ENCODE peak calls at places on chromosomes 6 and 20, in seven cellular contexts. H is AG10803, U is GM06990, D is colonic mucosa, O is HFFc6, B is endothelial cell, V is astrocyte of the spinal cord. G is an unnamed sample.

GRCh38 chr6:208379-208778 is 83.9 kb upstream of the DUSP22 start:
- DNase-seq in H (no peak), U (no peak), D (no peak), O (no peak), B (no peak), V (no peak), G (no peak)

GRCh38 chr6:54801669-54802068 is 44.9 kb upstream of the FAM83B start:
- DNase-seq in H (peak), U (no peak), D (no peak), O (peak), B (no peak), V (peak), G (peak)

GRCh38 chr20:58986968-58987517 is 6.0 kb downstream of the NELFCD start:
- DNase-seq in H (no peak), U (no peak), D (no peak), O (no peak), B (no peak), V (no peak), G (no peak)

GRCh38 chr6:50734488-50734887 is 21.2 kb downstream of the TFAP2D start:
- DNase-seq in H (no peak), U (no peak), D (no peak), O (no peak), B (no peak), V (no peak), G (no peak)

GRCh38 chr6:47335456-47335855 is 25.8 kb upstream of the TNFRSF21 start:
- DNase-seq in H (no peak), U (no peak), D (no peak), O (no peak), B (no peak), V (no peak), G (no peak)

GRCh38 chr6:43644940-43645612 is at the start of gene RSPH9:
- DNase-seq in H (peak), U (peak), D (peak), O (no peak), B (peak), V (peak), G (no peak)

GRCh38 chr6:37049990-37050853 is 44.8 kb downstream of the FGD2 start:
- DNase-seq in H (no peak), U (peak), D (peak), O (no peak), B (no peak), V (no peak), G (no peak)

GRCh38 chr6:118501816-118502568 is 46.1 kb upstream of the PLN start:
- DNase-seq in H (no peak), U (no peak), D (no peak), O (no peak), B (no peak), V (no peak), G (no peak)

GRCh38 chr6:4727236-4727635 is 49.0 kb upstream of the CDYL start:
- DNase-seq in H (no peak), U (no peak), D (no peak), O (no peak), B (no peak), V (no peak), G (no peak)

GRCh38 chr6:40819182-40819834 is 219.7 kb downstream of the UNC5CL start:
- DNase-seq in H (peak), U (no peak), D (no peak), O (no peak), B (no peak), V (no peak), G (no peak)

GRCh38 chr6:46437671-46438221 is 53.5 kb downstream of the RCAN2 start:
- DNase-seq in H (peak), U (no peak), D (no peak), O (peak), B (no peak), V (peak), G (no peak)

GRCh38 chr6:67094431-67094830 is 1387.4 kb upstream of the EYS start:
- DNase-seq in H (no peak), U (no peak), D (no peak), O (no peak), B (no peak), V (no peak), G (no peak)

GRCh38 chr6:84728602-84729001 is 35.8 kb downstream of the TBX18 start:
- DNase-seq in H (peak), U (no peak), D (no peak), O (peak), B (no peak), V (peak), G (no peak)
- TF ChIP-seq CTCF in H (peak), U (peak), D (no peak), O (peak), B (peak), V (peak), G (peak)

DNA sequence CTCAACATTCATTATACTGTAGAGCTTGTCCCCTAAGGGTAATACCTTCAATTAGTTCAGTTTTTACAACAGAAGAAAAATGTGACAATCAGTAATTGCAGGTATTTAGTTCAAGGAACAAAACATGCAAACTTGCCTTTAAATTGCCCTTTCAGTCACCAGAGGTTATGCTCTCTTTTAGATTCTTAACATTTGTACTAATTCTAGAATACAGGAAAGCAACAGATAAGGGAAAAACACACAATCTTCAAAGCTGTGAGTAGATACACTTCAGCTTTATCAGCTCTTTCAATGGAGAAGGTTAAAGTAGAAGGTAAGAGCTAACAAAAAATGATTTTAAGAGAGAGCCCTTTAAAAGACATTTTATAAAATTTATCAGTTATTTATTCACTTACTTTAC is 173.1 kb downstream of the HS3ST5 start:
- DNase-seq in H (no peak), U (no peak), D (no peak), O (no peak), B (no peak), V (no peak), G (no peak)
- TF ChIP-seq CTCF in H (no peak), U (no peak), D (no peak), O (no peak), B (no peak), V (no peak), G (no peak)

DNA sequence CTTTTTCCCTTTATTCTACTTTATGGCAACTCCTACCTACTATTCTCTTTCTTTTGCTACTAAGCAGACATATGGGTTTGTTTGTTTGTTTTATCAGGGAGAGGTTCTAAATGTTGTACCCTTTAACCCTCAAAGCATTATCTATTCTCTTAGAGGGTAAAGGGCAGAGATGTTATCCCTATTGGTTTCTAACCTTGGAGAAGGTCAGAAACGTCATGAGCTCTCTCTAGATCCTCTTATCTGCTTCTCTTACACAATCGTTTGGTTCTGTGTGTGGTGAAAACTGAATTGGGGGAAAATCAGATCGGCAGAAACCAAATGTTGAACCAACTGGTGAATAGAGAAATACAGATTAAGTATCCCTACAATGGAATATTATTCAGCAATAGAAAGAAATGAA is 6.4 kb upstream of the MPC1 start:
- DNase-seq in H (no peak), U (no peak), D (no peak), O (no peak), B (no peak), V (no peak), G (no peak)
- TF ChIP-seq CTCF in H (no peak), U (no peak), D (no peak), O (no peak), B (no peak), V (no peak), G (no peak)

DNA sequence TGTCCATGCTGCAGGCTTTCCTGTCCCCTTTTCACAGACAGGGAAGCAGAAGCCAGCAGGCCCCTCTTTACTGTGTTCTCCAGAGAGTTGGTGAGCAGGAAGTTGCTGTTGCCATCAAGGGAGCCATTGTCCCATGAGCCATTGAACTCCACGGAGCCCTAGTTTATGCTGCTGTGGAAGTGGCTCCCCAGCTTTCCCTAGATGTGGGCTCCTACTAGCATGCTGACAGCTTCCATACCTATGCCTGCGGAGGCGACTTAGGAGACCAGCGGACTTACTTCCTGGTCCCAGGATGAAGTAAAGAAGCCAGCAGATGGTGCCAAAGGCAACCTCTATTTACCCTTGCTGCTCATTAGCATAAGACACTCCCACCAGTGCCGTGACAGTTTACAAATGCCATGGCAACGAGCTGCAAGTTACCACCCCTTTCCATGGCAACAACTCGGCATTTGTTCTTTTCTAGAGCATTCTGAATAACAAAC is 30.8 kb upstream of the FKBP1A start:
- DNase-seq in H (peak), U (no peak), D (peak), O (peak), B (peak), V (peak), G (peak)
- TF ChIP-seq CTCF in H (no peak), U (peak), D (no peak), O (peak), B (no peak), V (no peak), G (peak)

DNA sequence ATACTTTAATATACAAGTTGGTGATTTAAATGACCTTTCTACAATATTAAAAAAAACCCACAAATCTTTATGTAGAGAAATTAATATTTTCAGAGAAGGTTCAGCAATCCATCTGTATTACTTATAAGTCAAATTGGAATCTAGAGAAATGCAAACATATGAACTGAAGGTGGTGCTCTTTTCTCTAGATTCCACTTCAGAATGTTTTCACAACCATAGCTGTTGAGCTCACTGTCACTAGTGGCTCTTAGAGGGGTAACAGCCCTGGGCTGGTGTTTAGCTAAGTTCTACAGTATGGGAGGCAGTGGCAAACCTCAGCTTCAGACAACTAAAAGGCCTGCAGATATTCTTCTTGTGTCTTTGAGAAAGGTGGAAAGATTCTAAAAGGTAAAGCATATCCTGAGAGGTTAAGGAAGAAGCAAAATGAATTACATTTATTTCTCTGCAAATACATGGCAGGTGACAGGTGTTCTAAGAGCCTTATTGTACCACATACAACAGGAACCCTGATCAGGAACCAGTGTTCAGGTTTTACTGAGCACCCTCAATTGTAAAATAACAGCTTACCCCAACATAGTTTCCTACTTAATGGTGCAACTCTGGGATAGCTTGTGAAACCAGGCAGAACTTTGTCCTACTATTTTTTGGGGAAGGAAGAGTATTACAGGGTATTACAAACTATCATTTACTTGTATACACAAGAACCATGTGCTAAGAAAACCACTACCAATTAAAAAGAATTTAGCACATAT is 56.6 kb upstream of the SAMHD1 start:
- DNase-seq in H (peak), U (no peak), D (no peak), O (peak), B (no peak), V (peak), G (peak)
- TF ChIP-seq CTCF in H (peak), U (peak), D (no peak), O (peak), B (no peak), V (peak), G (peak)

GRCh38 chr20:42083280-42083679 is 465.1 kb upstream of the CHD6 start:
- DNase-seq in H (no peak), U (no peak), D (no peak), O (no peak), B (no peak), V (no peak), G (no peak)

DNA sequence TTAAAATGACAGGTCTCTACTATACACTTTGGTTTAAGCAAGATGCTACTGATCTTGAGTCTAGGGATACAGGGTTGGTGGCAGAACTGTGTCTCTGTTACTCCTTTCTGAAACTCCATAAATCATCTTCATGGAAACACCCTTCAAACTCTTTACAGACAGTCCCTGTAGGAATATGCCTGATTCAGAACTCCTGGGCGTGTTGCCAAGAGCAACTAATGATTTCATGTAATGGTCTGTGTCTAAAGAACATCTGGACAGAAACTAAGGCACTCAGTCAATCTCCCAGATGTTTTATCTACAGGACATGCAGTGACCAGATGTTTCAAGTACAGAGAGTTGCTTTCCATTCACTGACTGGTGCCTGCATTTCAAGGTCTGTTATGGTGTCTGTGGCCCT is 464.4 kb upstream of the CHD6 start:
- DNase-seq in H (no peak), U (no peak), D (peak), O (peak), B (no peak), V (no peak), G (no peak)
- TF ChIP-seq CTCF in H (no peak), U (no peak), D (no peak), O (no peak), B (no peak), V (no peak), G (no peak)

GRCh38 chr6:69180361-69181067 is 545.4 kb downstream of the ADGRB3 start:
- DNase-seq in H (no peak), U (no peak), D (no peak), O (no peak), B (no peak), V (no peak), G (no peak)

GRCh38 chr6:69181964-69182363 is 546.9 kb downstream of the ADGRB3 start:
- DNase-seq in H (no peak), U (no peak), D (no peak), O (no peak), B (no peak), V (no peak), G (no peak)

GRCh38 chr6:69185276-69185675 is 550.2 kb downstream of the ADGRB3 start:
- DNase-seq in H (no peak), U (no peak), D (no peak), O (no peak), B (no peak), V (no peak), G (no peak)

DNA sequence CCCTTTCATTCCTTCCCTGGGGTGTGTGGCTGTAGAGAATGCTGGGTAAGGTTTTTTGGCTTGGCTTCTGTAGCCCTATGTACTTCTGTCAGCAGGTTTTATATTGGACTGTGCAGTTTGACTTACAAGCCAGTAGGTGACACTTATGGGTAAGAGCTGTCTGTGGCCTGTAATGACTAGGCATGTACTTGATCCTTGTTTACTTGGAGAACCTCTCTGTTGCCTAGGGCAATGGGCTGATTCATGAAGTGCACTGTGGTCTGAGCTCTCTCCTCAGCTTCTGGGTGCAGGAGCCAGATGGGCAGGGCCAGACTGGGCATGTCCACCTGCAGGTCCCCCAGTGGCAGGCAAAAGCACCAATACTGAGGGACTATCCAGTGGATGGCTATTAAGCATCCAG is 544.6 kb downstream of the ADGRB3 start:
- DNase-seq in H (no peak), U (peak), D (no peak), O (no peak), B (no peak), V (no peak), G (no peak)
- TF ChIP-seq CTCF in H (no peak), U (no peak), D (no peak), O (no peak), B (no peak), V (no peak), G (no peak)

G was measured in astrocyte of the cerebellum.